ENCODE peak calls at places on chromosomes 13 and 19, in four cellular contexts. One of them, this sample, is unnamed.

GRCh38 chr13:27130223-27131015 is 41.2 kb downstream of the USP12 start:
- DNase-seq in left ventricle myocardium inferior: no peak
- DNase-seq in sigmoid colon: no peak
- DNase-seq in fibroblast of lung: peak; percentile 77
- DNase-seq in this sample: no peak

GRCh38 chr13:18991054-18991453 is 190.6 kb downstream of the TUBA3C start:
- DNase-seq in fibroblast of lung: no peak
- DNase-seq in left ventricle myocardium inferior: no peak
- DNase-seq in sigmoid colon: no peak
- DNase-seq in this sample: no peak

GRCh38 chr19:33268162-33268991 is 34.0 kb downstream of the CEBPA start:
- DNase-seq in fibroblast of lung: no peak
- DNase-seq in sigmoid colon: no peak
- DNase-seq in left ventricle myocardium inferior: no peak
- DNase-seq in this sample: no peak

GRCh38 chr13:20565120-20565736 is 1.7 kb upstream of the IFT88 start:
- DNase-seq in fibroblast of lung: no peak
- DNase-seq in left ventricle myocardium inferior: no peak
- DNase-seq in sigmoid colon: no peak
- DNase-seq in this sample: no peak

GRCh38 chr19:30662211-30662861 is 290.2 kb downstream of the ZNF536 start:
- DNase-seq in sigmoid colon: no peak
- DNase-seq in fibroblast of lung: peak; percentile 57
- DNase-seq in left ventricle myocardium inferior: no peak
- DNase-seq in this sample: no peak

GRCh38 chr19:42850981-42851717 is 28.4 kb downstream of the PSG1 start:
- DNase-seq in left ventricle myocardium inferior: peak; percentile 25
- DNase-seq in fibroblast of lung: peak; percentile 98
- DNase-seq in sigmoid colon: peak; percentile 79
- DNase-seq in this sample: no peak

GRCh38 chr19:49468746-49469447 is 5.1 kb upstream of the FLT3LG start:
- DNase-seq in sigmoid colon: peak; percentile 91
- DNase-seq in left ventricle myocardium inferior: peak; percentile 80
- DNase-seq in fibroblast of lung: peak; percentile 23
- DNase-seq in this sample: peak; percentile 90

GRCh38 chr13:44398606-44399005 is 25.0 kb downstream of the SERP2 start:
- DNase-seq in left ventricle myocardium inferior: no peak
- DNase-seq in fibroblast of lung: no peak
- DNase-seq in sigmoid colon: peak; percentile 39
- DNase-seq in this sample: no peak

GRCh38 chr13:28336193-28336657 is 158.7 kb downstream of the FLT1 start:
- DNase-seq in sigmoid colon: no peak
- DNase-seq in left ventricle myocardium inferior: peak; percentile 25
- DNase-seq in fibroblast of lung: peak; percentile 18
- DNase-seq in this sample: no peak

GRCh38 chr13:32023698-32024097 is 7.9 kb upstream of the FRY start:
- DNase-seq in left ventricle myocardium inferior: no peak
- DNase-seq in fibroblast of lung: no peak
- DNase-seq in sigmoid colon: no peak
- DNase-seq in this sample: no peak

GRCh38 chr13:32026619-32027018 is 5.0 kb upstream of the FRY start:
- DNase-seq in left ventricle myocardium inferior: no peak
- DNase-seq in fibroblast of lung: no peak
- DNase-seq in sigmoid colon: no peak
- DNase-seq in this sample: no peak

GRCh38 chr13:32025730-32026129 is 5.8 kb upstream of the FRY start:
- DNase-seq in left ventricle myocardium inferior: no peak
- DNase-seq in sigmoid colon: no peak
- DNase-seq in fibroblast of lung: no peak
- DNase-seq in this sample: no peak

GRCh38 chr13:32023096-32023495 is 8.5 kb upstream of the FRY start:
- DNase-seq in left ventricle myocardium inferior: no peak
- DNase-seq in fibroblast of lung: no peak
- DNase-seq in sigmoid colon: no peak
- DNase-seq in this sample: no peak

GRCh38 chr13:32024750-32025149 is 6.8 kb upstream of the FRY start:
- DNase-seq in sigmoid colon: no peak
- DNase-seq in fibroblast of lung: no peak
- DNase-seq in left ventricle myocardium inferior: no peak
- DNase-seq in this sample: no peak
- TF ChIP-seq CTCF in sigmoid colon: no peak
- TF ChIP-seq CTCF in fibroblast of lung: no peak
- TF ChIP-seq CTCF in left ventricle myocardium inferior: no peak
- TF ChIP-seq CTCF in this sample: no peak

GRCh38 chr19:10912619-10913018 is 15.8 kb downstream of the YIPF2 start:
- DNase-seq in left ventricle myocardium inferior: no peak
- DNase-seq in fibroblast of lung: no peak
- DNase-seq in sigmoid colon: no peak
- DNase-seq in this sample: no peak

GRCh38 chr19:10918359-10918758 is 10.1 kb downstream of the YIPF2 start:
- DNase-seq in left ventricle myocardium inferior: no peak
- DNase-seq in sigmoid colon: no peak
- DNase-seq in fibroblast of lung: no peak
- DNase-seq in this sample: no peak

GRCh38 chr19:10916602-10917001 is 11.8 kb downstream of the YIPF2 start:
- DNase-seq in sigmoid colon: no peak
- DNase-seq in fibroblast of lung: no peak
- DNase-seq in left ventricle myocardium inferior: no peak
- DNase-seq in this sample: no peak

GRCh38 chr19:10913716-10914340 is 14.6 kb downstream of the YIPF2 start:
- DNase-seq in left ventricle myocardium inferior: no peak
- DNase-seq in sigmoid colon: no peak
- DNase-seq in fibroblast of lung: no peak
- DNase-seq in this sample: no peak

DNA sequence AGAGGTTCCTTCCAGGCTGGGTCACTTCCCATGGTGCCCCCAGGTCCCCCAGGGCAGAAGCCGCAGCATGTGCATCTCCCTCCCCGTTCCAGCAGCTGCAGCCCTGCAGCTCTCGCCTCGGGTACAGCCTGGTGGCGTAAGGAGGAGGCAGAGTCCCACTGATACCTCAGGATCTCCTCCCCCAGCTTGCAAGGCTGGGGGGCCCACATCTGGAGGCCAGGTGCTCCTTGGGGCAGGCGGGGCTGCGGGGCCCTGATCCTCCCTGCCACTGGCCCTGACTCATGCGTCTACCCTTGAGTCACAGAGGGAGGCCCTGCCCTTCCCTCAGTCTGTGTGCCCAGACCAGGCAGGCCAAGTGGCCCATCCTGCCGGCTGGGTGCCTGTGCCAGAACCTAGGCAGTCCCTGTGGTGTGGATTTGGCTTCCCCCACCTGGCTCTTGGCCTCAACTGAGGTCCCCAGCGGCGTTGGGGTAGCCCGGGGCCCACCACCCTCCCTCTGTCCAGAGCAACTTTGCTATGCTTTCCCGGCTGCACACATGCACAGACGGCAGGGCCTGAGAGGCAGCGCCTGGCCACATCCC is 12.8 kb downstream of the YIPF2 start:
- DNase-seq in left ventricle myocardium inferior: no peak
- DNase-seq in sigmoid colon: no peak
- DNase-seq in fibroblast of lung: peak; percentile 81
- DNase-seq in this sample: no peak
- H3K27ac ChIP-seq in left ventricle myocardium inferior: no peak overlapping the region
- H3K27ac ChIP-seq in sigmoid colon: no peak overlapping the region
- H3K27ac ChIP-seq in fibroblast of lung: peak overlapping the region; percentile 39
- H3K27ac ChIP-seq in this sample: no peak overlapping the region

GRCh38 chr19:5612891-5613290 is 9.7 kb downstream of the SAFB2 start:
- DNase-seq in fibroblast of lung: peak; percentile 6
- DNase-seq in sigmoid colon: peak; percentile 1
- DNase-seq in left ventricle myocardium inferior: no peak
- DNase-seq in this sample: no peak
- H3K36me3 ChIP-seq in fibroblast of lung: peaks cover 31% of the 10 kb centered on the region
- H3K36me3 ChIP-seq in sigmoid colon: peaks cover 90% of the 10 kb centered on the region
- H3K36me3 ChIP-seq in left ventricle myocardium inferior: peaks cover 92% of the 10 kb centered on the region
- H3K36me3 ChIP-seq in this sample: no peaks in the 10 kb centered on the region

DNA sequence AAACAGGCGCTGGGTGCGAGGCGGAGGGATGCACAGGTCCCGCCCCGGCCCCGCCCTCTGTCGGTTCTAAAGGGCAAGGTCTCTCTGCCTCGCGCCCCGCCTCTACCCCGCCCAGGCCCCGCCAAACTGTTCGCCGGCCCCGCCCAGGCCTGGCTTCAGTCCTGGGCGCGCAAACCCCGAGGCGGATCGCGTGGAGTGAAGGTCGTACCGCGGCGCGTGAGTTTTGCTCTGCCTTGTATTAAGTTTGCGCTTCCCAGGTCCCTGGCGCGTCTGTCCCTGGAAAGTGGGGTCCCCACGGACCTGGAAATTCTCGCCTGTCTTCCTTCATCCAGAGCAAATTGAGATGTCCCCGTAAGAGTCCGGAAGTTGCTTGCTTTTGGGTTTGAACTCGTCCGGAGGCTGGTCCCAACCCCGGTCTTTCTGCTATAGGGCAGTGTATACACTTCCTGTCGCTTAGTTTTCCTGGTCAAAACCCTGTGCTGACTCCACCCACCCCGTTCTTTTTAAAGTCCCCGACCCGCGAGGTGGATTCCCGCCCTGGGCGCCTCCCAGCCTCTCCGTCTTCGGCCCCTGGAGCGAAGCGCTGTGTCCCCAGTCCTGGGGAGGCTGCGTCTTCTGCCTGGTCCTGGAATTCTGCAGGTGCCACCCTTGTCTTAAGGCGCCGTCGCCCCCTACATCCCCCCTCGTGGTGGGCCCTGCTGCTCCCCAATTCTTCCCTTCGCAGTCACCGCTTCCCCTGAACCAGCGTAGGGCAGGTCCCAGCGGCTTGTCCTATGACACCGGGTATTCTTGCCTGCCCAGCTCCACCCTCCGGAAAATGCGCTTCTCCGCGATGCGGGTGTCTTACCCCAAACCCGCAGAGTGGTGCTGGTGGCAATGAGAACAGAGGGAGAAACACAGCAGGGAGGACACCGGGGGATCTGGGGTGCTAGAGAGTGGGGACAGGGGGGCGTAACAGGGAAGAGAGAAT is 8.6 kb downstream of the ZNF808 start:
- DNase-seq in left ventricle myocardium inferior: peak; percentile 94
- DNase-seq in sigmoid colon: peak; percentile 93
- DNase-seq in fibroblast of lung: peak; percentile 80
- DNase-seq in this sample: peak; percentile 76
- TF ChIP-seq CTCF in left ventricle myocardium inferior: peak; percentile 50
- TF ChIP-seq CTCF in sigmoid colon: no peak
- TF ChIP-seq CTCF in fibroblast of lung: no peak
- TF ChIP-seq CTCF in this sample: peak; percentile 38

DNA sequence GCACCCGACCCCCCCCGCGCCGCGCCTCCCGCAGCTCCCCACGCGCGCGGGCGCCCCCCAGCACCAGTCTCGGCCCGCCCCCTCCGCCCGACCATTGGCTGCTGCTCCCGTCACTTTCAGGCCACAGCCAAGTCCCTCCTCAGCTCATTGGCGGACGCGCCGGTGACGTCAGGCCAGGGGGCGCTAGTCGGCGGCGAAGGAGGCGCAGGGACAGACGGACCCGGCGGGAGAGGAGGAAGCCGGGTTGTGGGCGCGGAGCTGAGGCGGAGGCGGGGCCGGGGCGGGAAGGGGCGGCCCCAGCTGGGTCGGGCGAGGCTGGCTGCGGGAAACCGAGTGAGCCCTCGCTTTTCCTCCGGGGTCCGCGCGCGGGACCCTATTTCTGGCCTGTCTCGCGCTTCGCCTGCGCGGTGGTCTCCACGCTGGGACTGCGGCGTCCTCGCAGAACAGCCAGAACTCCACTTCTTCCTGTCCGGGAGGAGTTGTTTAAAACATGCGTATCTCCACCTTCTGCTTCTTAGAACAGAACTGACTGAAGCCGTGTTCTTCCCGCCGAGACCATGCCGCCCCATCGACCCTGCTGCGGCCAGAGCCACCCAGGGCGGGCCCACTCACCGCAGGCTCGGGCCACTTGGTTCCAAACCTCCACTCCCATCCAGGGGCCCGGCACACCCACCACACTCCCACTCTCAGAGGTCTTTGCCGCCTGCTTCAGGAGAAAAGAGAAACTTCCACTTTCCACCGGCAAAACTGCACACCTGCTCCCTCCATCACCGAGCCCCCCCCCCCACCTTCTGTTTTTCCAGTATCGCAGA is 459 bp upstream of the TMTC4 start:
- DNase-seq in left ventricle myocardium inferior: peak; percentile 100
- DNase-seq in fibroblast of lung: peak; percentile 98
- DNase-seq in sigmoid colon: peak; percentile 100
- DNase-seq in this sample: peak; percentile 99
- H3K27ac ChIP-seq in left ventricle myocardium inferior: peak overlapping the region; percentile 96
- H3K27ac ChIP-seq in fibroblast of lung: peak overlapping the region; percentile 20
- H3K27ac ChIP-seq in sigmoid colon: peak overlapping the region; percentile 94
- H3K27ac ChIP-seq in this sample: peak overlapping the region; percentile 96

DNA sequence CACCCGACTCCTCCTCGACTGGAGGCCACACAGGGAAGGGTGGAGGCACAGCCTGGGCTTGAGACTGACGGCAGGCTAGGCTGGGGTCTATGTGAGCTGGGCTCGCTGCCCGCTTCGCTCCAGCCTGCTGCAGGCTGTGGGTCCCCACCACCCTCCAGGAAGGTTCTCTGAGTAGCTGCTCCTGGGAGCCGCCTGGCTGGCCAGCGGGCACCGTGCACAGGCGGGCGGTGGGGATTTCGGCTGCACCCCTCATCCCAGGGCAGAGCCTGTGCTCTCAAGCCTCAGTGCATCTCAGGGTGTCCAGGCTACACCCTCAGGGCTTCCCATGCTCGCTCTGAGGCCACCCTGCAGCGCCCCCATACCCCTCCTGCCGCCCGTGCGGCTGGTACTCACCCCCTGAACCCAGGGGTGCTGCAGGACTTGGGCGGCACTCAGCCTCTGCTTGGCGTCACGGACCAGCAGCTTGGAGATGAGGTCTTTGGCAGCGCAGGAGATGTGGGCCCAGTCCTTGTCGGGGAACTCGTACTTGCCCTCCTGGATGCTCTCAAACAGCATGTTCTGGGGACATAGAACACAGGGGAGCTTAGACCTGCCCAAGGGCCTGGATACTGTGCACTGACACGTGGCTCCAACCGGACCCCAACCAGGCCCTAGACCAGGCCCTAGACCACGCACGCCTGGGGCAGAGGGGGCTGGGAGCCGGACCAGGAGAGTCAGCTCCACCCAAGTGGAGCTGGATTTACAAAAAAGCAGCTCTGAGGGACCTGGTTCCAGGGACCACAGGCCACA is 10.2 kb downstream of the MKNK2 start:
- DNase-seq in left ventricle myocardium inferior: no peak
- DNase-seq in fibroblast of lung: no peak
- DNase-seq in sigmoid colon: peak; percentile 69
- DNase-seq in this sample: no peak
- H3K36me3 ChIP-seq in left ventricle myocardium inferior: peaks cover 67% of the 10 kb centered on the region
- H3K36me3 ChIP-seq in fibroblast of lung: peaks cover 30% of the 10 kb centered on the region
- H3K36me3 ChIP-seq in sigmoid colon: peaks cover 57% of the 10 kb centered on the region
- H3K36me3 ChIP-seq in this sample: peaks cover 72% of the 10 kb centered on the region

DNA sequence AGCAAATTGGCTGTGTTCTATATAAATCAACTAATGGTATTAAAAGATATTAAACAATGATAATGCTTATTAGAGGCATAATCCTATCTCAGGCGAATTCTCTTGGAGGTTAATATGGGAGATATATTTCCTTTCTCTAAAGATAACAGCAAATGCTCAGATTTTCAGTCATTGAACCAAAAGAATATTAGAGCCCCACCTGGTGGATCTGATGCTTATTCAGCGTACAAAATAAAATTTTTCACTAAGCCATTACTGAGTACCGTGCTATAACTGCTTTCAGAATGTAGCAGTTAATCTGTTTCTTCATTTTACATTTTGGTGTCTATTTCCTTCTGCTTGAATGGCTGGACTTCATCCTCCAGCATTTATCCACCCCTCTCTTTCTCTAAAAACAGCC is 143.3 kb upstream of the IPO5 start:
- DNase-seq in fibroblast of lung: peak; percentile 5
- DNase-seq in left ventricle myocardium inferior: no peak
- DNase-seq in sigmoid colon: no peak
- DNase-seq in this sample: no peak
- TF ChIP-seq CTCF in fibroblast of lung: peak; percentile 55
- TF ChIP-seq CTCF in left ventricle myocardium inferior: peak; percentile 54
- TF ChIP-seq CTCF in sigmoid colon: no peak
- TF ChIP-seq CTCF in this sample: no peak

GRCh38 chr13:32426191-32426980 is 1.5 kb downstream of the N4BP2L1 start:
- DNase-seq in left ventricle myocardium inferior: no peak
- DNase-seq in sigmoid colon: no peak
- DNase-seq in fibroblast of lung: no peak
- DNase-seq in this sample: peak; percentile 40
- H3K27ac ChIP-seq in left ventricle myocardium inferior: peak overlapping the region; percentile 92
- H3K27ac ChIP-seq in sigmoid colon: peak overlapping the region; percentile 89
- H3K27ac ChIP-seq in fibroblast of lung: no peak overlapping the region
- H3K27ac ChIP-seq in this sample: peak overlapping the region; percentile 94